ENCODE peak calls at places on chromosomes 2 and 18, in ten cellular contexts. S is upper lobe of left lung, Y is A549, B is sigmoid colon, A is suprapubic skin, M is HepG2, E is H1, X is ovary, U is SK-N-SH, W is transverse colon. J is an unnamed sample.

GRCh38 chr2:182132605-182133004 is 147.0 kb downstream of the PPP1R1C start:
- DNase-seq in S (no peak), Y (no peak), B (no peak), A (no peak), M (no peak), E (no peak), X (no peak), U (no peak), W (no peak), J (no peak)

GRCh38 chr18:45733535-45733934 is 9.6 kb downstream of the SLC14A1 start:
- DNase-seq in S (no peak), Y (no peak), B (no peak), A (no peak), M (no peak), E (peak; percentile 19), X (no peak), U (no peak), W (no peak), J (no peak)

GRCh38 chr2:12819098-12819465 is 102.3 kb downstream of the TRIB2 start:
- DNase-seq in S (no peak), Y (no peak), B (peak; percentile 94), A (peak; percentile 90), M (no peak), E (no peak), X (peak; percentile 73), U (no peak), W (peak; percentile 50), J (peak; percentile 92)

GRCh38 chr2:135903650-135904049 is 27.4 kb upstream of the MCM6 start:
- DNase-seq in S (no peak), Y (no peak), B (no peak), A (no peak), M (no peak), E (no peak), X (no peak), U (no peak), W (no peak), J (no peak)

GRCh38 chr18:59929621-59930295 is 30.0 kb downstream of the PMAIP1 start:
- DNase-seq in S (no peak), Y (no peak), B (no peak), A (no peak), M (no peak), E (no peak), X (no peak), U (peak; percentile 39), W (no peak), J (no peak)

GRCh38 chr2:135916232-135916631 is 40.0 kb upstream of the MCM6 start:
- DNase-seq in S (no peak), Y (peak; percentile 35), B (no peak), A (no peak), M (peak; percentile 31), E (no peak), X (no peak), U (peak; percentile 20), W (no peak), J (peak; percentile 37)

GRCh38 chr2:187299122-187299906 is 148.7 kb downstream of the CALCRL start:
- DNase-seq in S (no peak), Y (peak; percentile 5), B (no peak), A (no peak), M (no peak), E (no peak), X (no peak), U (peak; percentile 12), W (no peak), J (no peak)

GRCh38 chr2:120550274-120550673 is 185.4 kb upstream of the GLI2 start:
- DNase-seq in S (no peak), Y (no peak), B (no peak), A (no peak), M (no peak), E (no peak), X (no peak), U (no peak), W (no peak), J (no peak)

GRCh38 chr18:9658111-9658641 is 43.8 kb upstream of the PPP4R1 start:
- DNase-seq in S (no peak), Y (no peak), B (no peak), A (no peak), M (no peak), E (no peak), X (no peak), U (no peak), W (no peak), J (no peak)

GRCh38 chr2:229133155-229133772 is 137.8 kb downstream of the PID1 start:
- DNase-seq in S (no peak), Y (peak; percentile 62), B (no peak), A (no peak), M (peak; percentile 18), E (no peak), X (no peak), U (peak; percentile 35), W (peak; percentile 26), J (peak; percentile 23)

GRCh38 chr2:134717706-134718094 is 1.1 kb downstream of the TMEM163 start:
- DNase-seq in S (no peak), Y (no peak), B (no peak), A (no peak), M (no peak), E (no peak), X (no peak), U (no peak), W (no peak), J (no peak)

GRCh38 chr2:241489080-241489479 is 19.3 kb downstream of the STK25 start:
- DNase-seq in S (no peak), Y (no peak), B (no peak), A (no peak), M (no peak), E (no peak), X (no peak), U (no peak), W (no peak), J (no peak)

GRCh38 chr2:20781656-20782265 is 41.1 kb downstream of the LDAH start:
- DNase-seq in S (no peak), Y (peak; percentile 21), B (no peak), A (no peak), M (peak; percentile 51), E (no peak), X (no peak), U (peak; percentile 50), W (no peak), J (no peak)

GRCh38 chr2:224369028-224369632 is 32.8 kb downstream of the FAM124B start:
- DNase-seq in S (no peak), Y (peak; percentile 47), B (no peak), A (no peak), M (peak; percentile 45), E (no peak), X (no peak), U (peak; percentile 49), W (no peak), J (no peak)

GRCh38 chr18:9750606-9751304 is 42.7 kb downstream of the RAB31 start:
- DNase-seq in S (no peak), Y (no peak), B (no peak), A (peak; percentile 30), M (no peak), E (no peak), X (no peak), U (no peak), W (no peak), J (no peak)

GRCh38 chr2:19198376-19198775 is 160.0 kb downstream of the OSR1 start:
- DNase-seq in S (no peak), Y (no peak), B (no peak), A (no peak), M (no peak), E (no peak), X (no peak), U (no peak), W (no peak), J (no peak)

DNA sequence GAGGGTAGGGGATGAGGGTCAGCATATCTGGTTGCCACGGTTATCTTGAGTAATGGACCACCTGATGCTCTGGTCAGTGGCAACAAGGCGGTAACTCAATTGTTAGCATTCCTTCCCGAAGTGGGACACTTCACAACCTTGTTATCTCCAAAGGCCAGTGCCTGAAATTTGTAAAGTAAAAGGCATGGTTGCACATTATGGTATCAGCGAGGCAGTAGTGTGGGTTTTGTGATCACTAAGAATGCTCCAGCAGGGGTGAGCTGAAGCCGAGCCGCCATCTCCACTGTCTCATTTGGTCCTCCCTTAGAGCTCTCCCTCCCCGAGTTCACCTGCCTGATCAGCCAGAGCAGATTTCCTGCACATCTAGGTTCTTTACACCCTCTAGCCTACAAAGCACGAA is 50.5 kb upstream of the LGALSL start:
- DNase-seq in S (no peak), Y (no peak), B (no peak), A (no peak), M (no peak), E (no peak), X (no peak), U (no peak), W (no peak), J (no peak)
- H3K4me1 ChIP-seq in S (peaks cover 70% of the 10 kb centered on the region), Y (peaks cover 32% of the 10 kb centered on the region), B (peaks cover 21% of the 10 kb centered on the region), A (peaks cover 52% of the 10 kb centered on the region), M (peaks cover 84% of the 10 kb centered on the region), E (peaks cover 22% of the 10 kb centered on the region), X (peaks cover 24% of the 10 kb centered on the region), U (no peaks in the 10 kb centered on the region), W (peaks cover 33% of the 10 kb centered on the region), J (peaks cover 46% of the 10 kb centered on the region)

GRCh38 chr18:54675076-54675475 is 84.0 kb downstream of the DYNAP start:
- DNase-seq in S (no peak), Y (no peak), B (no peak), A (no peak), M (no peak), E (no peak), X (no peak), U (no peak), W (no peak), J (no peak)

GRCh38 chr18:54684786-54685185 is 93.7 kb downstream of the DYNAP start:
- DNase-seq in S (no peak), Y (no peak), B (no peak), A (no peak), M (no peak), E (no peak), X (no peak), U (peak; percentile 8), W (no peak), J (no peak)

GRCh38 chr18:54679318-54680149 is 88.5 kb downstream of the DYNAP start:
- DNase-seq in S (no peak), Y (peak; percentile 78), B (no peak), A (no peak), M (peak; percentile 25), E (no peak), X (no peak), U (peak; percentile 67), W (no peak), J (peak; percentile 18)
- TF ChIP-seq CTCF in S (peak; percentile 13), Y (peak; percentile 68), B (no peak), A (peak; percentile 45), M (peak; percentile 63), E (no peak), X (peak; percentile 39), U (peak; percentile 79), W (peak; percentile 54), J (peak; percentile 16)

DNA sequence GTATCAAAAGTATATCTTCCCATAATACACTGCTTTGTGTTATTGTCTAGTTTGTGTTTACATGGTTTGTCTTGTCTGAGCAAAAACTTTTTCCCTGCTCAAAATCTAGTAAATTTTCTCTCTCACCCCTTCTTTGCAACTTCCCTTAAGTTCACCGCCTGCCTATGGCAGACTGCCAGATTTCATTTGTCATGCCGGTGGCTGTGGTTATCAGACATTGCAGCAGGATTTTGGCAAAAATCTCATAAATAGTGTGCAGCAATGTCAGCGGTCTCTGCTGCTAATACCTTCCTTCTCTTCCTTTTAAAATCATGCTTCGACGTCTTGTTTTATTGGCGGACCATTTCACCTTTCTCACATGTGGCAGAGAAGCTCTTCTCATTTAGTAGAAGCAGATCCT is 45.6 kb upstream of the TMEM178A start:
- DNase-seq in S (no peak), Y (peak; percentile 9), B (peak; percentile 81), A (no peak), M (peak; percentile 17), E (no peak), X (peak; percentile 81), U (peak; percentile 27), W (peak; percentile 22), J (peak; percentile 45)
- TF ChIP-seq EP300 in S (no peak), Y (no peak), B (no peak), A (no peak), M (no peak), E (no peak), X (no peak), U (no peak), W (no peak), J (no peak)

GRCh38 chr18:55502346-55502710 is 85.7 kb downstream of the TCF4 start:
- DNase-seq in S (no peak), Y (no peak), B (no peak), A (no peak), M (no peak), E (no peak), X (no peak), U (no peak), W (no peak), J (no peak)
- H3K4me1 ChIP-seq in S (peaks cover 11% of the 10 kb centered on the region), Y (peaks cover 4% of the 10 kb centered on the region), B (peaks cover 25% of the 10 kb centered on the region), A (peaks cover 4% of the 10 kb centered on the region), M (no peaks in the 10 kb centered on the region), E (peaks cover 25% of the 10 kb centered on the region), X (peaks cover 5% of the 10 kb centered on the region), U (peaks cover 41% of the 10 kb centered on the region), W (no peaks in the 10 kb centered on the region), J (peaks cover 4% of the 10 kb centered on the region)